ENCODE peak calls at places on chromosomes 1 and 21, in four cellular contexts. One of them, this sample, is unnamed.

GRCh38 chr1:6026095-6026809 is 19.4 kb upstream of the KCNAB2 start:
- DNase-seq in psoas muscle: peak
- DNase-seq in astrocyte of the cerebellum: no peak
- DNase-seq in esophagus squamous epithelium: peak
- DNase-seq in this sample: no peak

GRCh38 chr1:7857951-7858350 is 5.1 kb upstream of the UTS2 start:
- DNase-seq in psoas muscle: no peak
- DNase-seq in astrocyte of the cerebellum: no peak
- DNase-seq in esophagus squamous epithelium: no peak
- DNase-seq in this sample: no peak

GRCh38 chr1:30658014-30658336 is 65.4 kb downstream of the MATN1 start:
- DNase-seq in psoas muscle: no peak
- DNase-seq in astrocyte of the cerebellum: no peak
- DNase-seq in esophagus squamous epithelium: no peak
- DNase-seq in this sample: no peak

GRCh38 chr1:202656057-202656456 is 54.2 kb downstream of the SYT2 start:
- DNase-seq in psoas muscle: no peak
- DNase-seq in astrocyte of the cerebellum: no peak
- DNase-seq in esophagus squamous epithelium: no peak
- DNase-seq in this sample: peak

GRCh38 chr1:152188673-152189591 is 29.9 kb upstream of the RPTN start:
- DNase-seq in psoas muscle: peak
- DNase-seq in astrocyte of the cerebellum: no peak
- DNase-seq in esophagus squamous epithelium: no peak
- DNase-seq in this sample: peak

GRCh38 chr1:209076688-209077087 is 506.8 kb upstream of the CAMK1G start:
- DNase-seq in psoas muscle: no peak
- DNase-seq in astrocyte of the cerebellum: no peak
- DNase-seq in esophagus squamous epithelium: no peak
- DNase-seq in this sample: no peak

GRCh38 chr1:29396438-29397255 is 160.3 kb downstream of the PTPRU start:
- DNase-seq in psoas muscle: no peak
- DNase-seq in astrocyte of the cerebellum: no peak
- DNase-seq in esophagus squamous epithelium: no peak
- DNase-seq in this sample: no peak

GRCh38 chr1:160342520-160342919 is 530 bp downstream of the COPA start:
- DNase-seq in psoas muscle: no peak
- DNase-seq in astrocyte of the cerebellum: no peak
- DNase-seq in esophagus squamous epithelium: no peak
- DNase-seq in this sample: no peak

GRCh38 chr1:220151454-220151853 is 57.5 kb downstream of the IARS2 start:
- DNase-seq in psoas muscle: no peak
- DNase-seq in astrocyte of the cerebellum: peak
- DNase-seq in esophagus squamous epithelium: no peak
- DNase-seq in this sample: no peak

GRCh38 chr1:109756848-109757521 is 6.7 kb downstream of the EPS8L3 start:
- DNase-seq in psoas muscle: no peak
- DNase-seq in astrocyte of the cerebellum: no peak
- DNase-seq in esophagus squamous epithelium: no peak
- DNase-seq in this sample: no peak

GRCh38 chr1:119675349-119676343 is 27.6 kb upstream of the ZNF697 start:
- DNase-seq in psoas muscle: peak
- DNase-seq in astrocyte of the cerebellum: peak
- DNase-seq in esophagus squamous epithelium: no peak
- DNase-seq in this sample: peak

GRCh38 chr1:31420716-31421115 is 7.7 kb downstream of the SERINC2 start:
- DNase-seq in psoas muscle: no peak
- DNase-seq in astrocyte of the cerebellum: no peak
- DNase-seq in esophagus squamous epithelium: no peak
- DNase-seq in this sample: no peak

GRCh38 chr1:66685265-66685664 is 67.0 kb upstream of the DYNLT5 start:
- DNase-seq in psoas muscle: no peak
- DNase-seq in astrocyte of the cerebellum: peak
- DNase-seq in esophagus squamous epithelium: no peak
- DNase-seq in this sample: no peak

GRCh38 chr1:114467491-114467890 is 43.5 kb downstream of the TRIM33 start:
- DNase-seq in psoas muscle: no peak
- DNase-seq in astrocyte of the cerebellum: no peak
- DNase-seq in esophagus squamous epithelium: no peak
- DNase-seq in this sample: no peak

GRCh38 chr1:31661856-31662255 is 17.2 kb upstream of the PEF1 start:
- DNase-seq in psoas muscle: no peak
- DNase-seq in astrocyte of the cerebellum: no peak
- DNase-seq in esophagus squamous epithelium: no peak
- DNase-seq in this sample: no peak

GRCh38 chr21:31974454-31974985 is 101.7 kb downstream of the HUNK start:
- DNase-seq in psoas muscle: no peak
- DNase-seq in astrocyte of the cerebellum: no peak
- DNase-seq in esophagus squamous epithelium: no peak
- DNase-seq in this sample: no peak

GRCh38 chr1:55833452-55834160 is 618.4 kb upstream of the USP24 start:
- DNase-seq in psoas muscle: no peak
- DNase-seq in astrocyte of the cerebellum: peak
- DNase-seq in esophagus squamous epithelium: no peak
- DNase-seq in this sample: no peak

GRCh38 chr1:155117610-155118009 is 10.1 kb upstream of the EFNA1 start:
- DNase-seq in psoas muscle: no peak
- DNase-seq in astrocyte of the cerebellum: no peak
- DNase-seq in esophagus squamous epithelium: no peak
- DNase-seq in this sample: no peak

GRCh38 chr1:41490911-41491310 is 6.4 kb upstream of the EDN2 start:
- DNase-seq in psoas muscle: no peak
- DNase-seq in astrocyte of the cerebellum: no peak
- DNase-seq in esophagus squamous epithelium: no peak
- DNase-seq in this sample: no peak

GRCh38 chr1:53319296-53320101 is 8.4 kb downstream of the LRP8 start:
- DNase-seq in psoas muscle: no peak
- DNase-seq in astrocyte of the cerebellum: no peak
- DNase-seq in esophagus squamous epithelium: no peak
- DNase-seq in this sample: no peak

GRCh38 chr1:223741861-223742260 is 29.5 kb downstream of the CAPN2 start:
- DNase-seq in psoas muscle: no peak
- DNase-seq in astrocyte of the cerebellum: no peak
- DNase-seq in esophagus squamous epithelium: no peak
- DNase-seq in this sample: no peak

GRCh38 chr1:223479261-223479660 is 86.0 kb downstream of the CCDC185 start:
- DNase-seq in psoas muscle: no peak
- DNase-seq in astrocyte of the cerebellum: no peak
- DNase-seq in esophagus squamous epithelium: no peak
- DNase-seq in this sample: no peak

GRCh38 chr1:37486680-37487618 is 12.6 kb downstream of the ZC3H12A start:
- DNase-seq in psoas muscle: peak
- DNase-seq in astrocyte of the cerebellum: no peak
- DNase-seq in esophagus squamous epithelium: no peak
- DNase-seq in this sample: peak

GRCh38 chr1:156394835-156395461 is 25.9 kb downstream of the RHBG start:
- DNase-seq in psoas muscle: no peak
- DNase-seq in astrocyte of the cerebellum: no peak
- DNase-seq in esophagus squamous epithelium: no peak
- DNase-seq in this sample: no peak

GRCh38 chr1:209807509-209807908 is 1.6 kb upstream of the IRF6 start:
- DNase-seq in psoas muscle: no peak
- DNase-seq in astrocyte of the cerebellum: no peak
- DNase-seq in esophagus squamous epithelium: no peak
- DNase-seq in this sample: no peak

GRCh38 chr1:31891280-31891679 is 46.9 kb downstream of the PTP4A2 start:
- DNase-seq in psoas muscle: no peak
- DNase-seq in astrocyte of the cerebellum: no peak
- DNase-seq in esophagus squamous epithelium: no peak
- DNase-seq in this sample: no peak

GRCh38 chr1:201916649-201917249 is 28.1 kb downstream of the SHISA4 start:
- DNase-seq in psoas muscle: peak
- DNase-seq in astrocyte of the cerebellum: no peak
- DNase-seq in esophagus squamous epithelium: no peak
- DNase-seq in this sample: no peak

GRCh38 chr1:92583821-92584760 is 97.4 kb upstream of the GFI1 start:
- DNase-seq in psoas muscle: no peak
- DNase-seq in astrocyte of the cerebellum: peak
- DNase-seq in esophagus squamous epithelium: no peak
- DNase-seq in this sample: no peak

DNA sequence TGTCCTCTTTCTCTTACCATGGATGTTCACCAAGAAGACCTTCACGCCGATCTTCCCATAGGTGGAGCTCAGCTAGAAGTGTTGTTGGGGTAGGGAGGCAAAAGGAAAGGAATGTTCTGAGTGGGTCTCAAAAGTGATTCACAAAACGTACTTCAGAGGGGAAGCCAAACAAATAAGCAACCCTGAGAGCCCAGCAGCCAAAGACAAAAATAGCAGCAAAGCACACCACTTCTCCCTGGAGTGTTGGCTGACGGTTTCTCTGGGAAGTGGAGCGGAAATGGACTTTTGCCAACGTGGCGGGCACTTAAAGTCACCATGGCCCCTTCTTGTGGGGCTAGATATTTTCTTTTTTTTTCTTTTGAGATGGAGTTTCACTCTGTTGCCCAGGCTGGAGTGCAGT is 23.1 kb downstream of the SLC26A9 start:
- DNase-seq in psoas muscle: peak
- DNase-seq in astrocyte of the cerebellum: no peak
- DNase-seq in esophagus squamous epithelium: no peak
- DNase-seq in this sample: no peak
- TF ChIP-seq CTCF in psoas muscle: no peak
- TF ChIP-seq CTCF in astrocyte of the cerebellum: no peak
- TF ChIP-seq CTCF in esophagus squamous epithelium: no peak
- TF ChIP-seq CTCF in this sample: no peak

GRCh38 chr21:44969965-44970755 is 30.3 kb downstream of the SLX9 start:
- DNase-seq in psoas muscle: no peak
- DNase-seq in astrocyte of the cerebellum: no peak
- DNase-seq in esophagus squamous epithelium: no peak
- DNase-seq in this sample: no peak
- TF ChIP-seq CTCF in psoas muscle: no peak
- TF ChIP-seq CTCF in astrocyte of the cerebellum: no peak
- TF ChIP-seq CTCF in esophagus squamous epithelium: no peak
- TF ChIP-seq CTCF in this sample: no peak

GRCh38 chr1:46520063-46520911 is 30.7 kb downstream of the DMBX1 start:
- DNase-seq in psoas muscle: no peak
- DNase-seq in astrocyte of the cerebellum: peak
- DNase-seq in esophagus squamous epithelium: no peak
- DNase-seq in this sample: no peak
- TF ChIP-seq CTCF in psoas muscle: no peak
- TF ChIP-seq CTCF in astrocyte of the cerebellum: no peak
- TF ChIP-seq CTCF in esophagus squamous epithelium: no peak
- TF ChIP-seq CTCF in this sample: no peak

GRCh38 chr1:1361982-1362423 is 3.6 kb upstream of the MXRA8 start:
- DNase-seq in psoas muscle: peak
- DNase-seq in astrocyte of the cerebellum: no peak
- DNase-seq in esophagus squamous epithelium: no peak
- DNase-seq in this sample: no peak
- TF ChIP-seq CTCF in psoas muscle: no peak
- TF ChIP-seq CTCF in astrocyte of the cerebellum: peak
- TF ChIP-seq CTCF in esophagus squamous epithelium: no peak
- TF ChIP-seq CTCF in this sample: no peak